ENCODE peak calls at places on chromosomes 16 and 17, in seven cellular contexts. Y, V, J, U, O, N and L are unnamed samples. For H3K4me1, the result is how much of the 10 kb centered on the place peaks cover.

GRCh38 chr16:16019488-16019887 is 70.1 kb downstream of the ABCC1 start:
- DNase-seq in J (peak), N (peak), V (no peak), U (no peak), O (no peak), Y (no peak), L (no peak)

GRCh38 chr16:65333298-65333697 is 211.4 kb upstream of the CDH11 start:
- DNase-seq in J (no peak), V (no peak), O (no peak), U (no peak), N (no peak), Y (no peak), L (peak)

GRCh38 chr16:273547-274421 is 2.0 kb downstream of the RGS11 start:
- DNase-seq in J (no peak), O (no peak), V (peak), U (peak), Y (no peak), N (no peak), L (no peak)

GRCh38 chr16:22859925-22860324 is 46.0 kb downstream of the HS3ST2 start:
- DNase-seq in U (no peak), J (no peak), Y (no peak), V (no peak), N (no peak), O (no peak), L (no peak)

GRCh38 chr16:86911311-86911999 is 333.1 kb downstream of the FOXL1 start:
- DNase-seq in N (no peak), Y (no peak), U (no peak), O (peak), V (no peak), J (no peak), L (no peak)

GRCh38 chr17:28523876-28524275 is 17.7 kb downstream of the FOXN1 start:
- DNase-seq in V (no peak), N (no peak), U (no peak), O (no peak), J (no peak), Y (peak), L (no peak)

GRCh38 chr16:77993586-77993985 is 28.8 kb upstream of the CLEC3A start:
- DNase-seq in O (no peak), V (no peak), N (no peak), U (no peak), J (no peak), Y (no peak), L (no peak)

GRCh38 chr16:83015871-83016270 is 389.1 kb downstream of the CDH13 start:
- DNase-seq in O (no peak), V (no peak), N (no peak), U (no peak), Y (no peak), J (no peak), L (no peak)

GRCh38 chr17:81601525-81602120 is 35.3 kb downstream of the NPLOC4 start:
- DNase-seq in N (peak), O (no peak), U (peak), J (peak), V (peak), Y (peak), L (peak)

GRCh38 chr16:69428652-69429051 is 4.2 kb downstream of the CYB5B start:
- DNase-seq in N (no peak), U (no peak), V (no peak), Y (no peak), O (no peak), J (no peak), L (no peak)

GRCh38 chr16:57998484-57998883 is 2.0 kb downstream of the ZNF319 start:
- DNase-seq in V (no peak), J (no peak), O (peak), U (peak), Y (no peak), N (no peak), L (no peak)

GRCh38 chr17:8126306-8127066 is 2.6 kb upstream of the HES7 start:
- DNase-seq in V (peak), N (peak), J (peak), Y (peak), U (no peak), O (no peak), L (peak)

GRCh38 chr17:61009619-61010018 is 332.0 kb downstream of the BCAS3 start:
- DNase-seq in U (no peak), V (no peak), O (no peak), J (no peak), Y (peak), N (no peak), L (peak)

GRCh38 chr17:65182233-65182632 is 45.1 kb downstream of the RGS9 start:
- DNase-seq in V (no peak), N (no peak), O (no peak), J (no peak), Y (no peak), U (no peak), L (no peak)

GRCh38 chr17:74125160-74125559 is 78.3 kb upstream of the RPL38 start:
- DNase-seq in V (no peak), Y (no peak), U (no peak), O (no peak), N (no peak), J (no peak), L (no peak)

GRCh38 chr16:1613240-1613639 is 1.1 kb downstream of the CRAMP1 start:
- DNase-seq in O (no peak), V (no peak), Y (no peak), J (peak), N (peak), U (no peak), L (peak)

GRCh38 chr17:56482229-56482628 is 111.3 kb upstream of the NOG start:
- DNase-seq in J (no peak), N (no peak), U (no peak), V (no peak), O (no peak), Y (no peak), L (no peak)

GRCh38 chr17:16952401-16952800 is 19.5 kb downstream of the TNFRSF13B start:
- DNase-seq in N (peak), O (peak), V (no peak), Y (no peak), J (peak), U (no peak), L (no peak)
- TF ChIP-seq POLR2A in N (no peak), O (no peak), V (no peak), Y (no peak), J (no peak), U (no peak), L (no peak)

GRCh38 chr17:79009397-79010303 is at the start of gene CANT1:
- DNase-seq in J (peak), N (peak), O (peak), U (peak), Y (peak), V (peak), L (peak)
- H3K4me1 ChIP-seq in J (under half), N (under half), O (half or more), U (under half), Y (under half), V (under half), L (half or more)

GRCh38 chr17:352421-353212 is at the start of gene RPH3AL:
- DNase-seq in N (peak), V (peak), O (no peak), U (peak), Y (peak), J (no peak), L (peak)
- TF ChIP-seq POLR2A in N (peak), V (peak), O (no peak), U (no peak), Y (no peak), J (no peak), L (no peak)

DNA sequence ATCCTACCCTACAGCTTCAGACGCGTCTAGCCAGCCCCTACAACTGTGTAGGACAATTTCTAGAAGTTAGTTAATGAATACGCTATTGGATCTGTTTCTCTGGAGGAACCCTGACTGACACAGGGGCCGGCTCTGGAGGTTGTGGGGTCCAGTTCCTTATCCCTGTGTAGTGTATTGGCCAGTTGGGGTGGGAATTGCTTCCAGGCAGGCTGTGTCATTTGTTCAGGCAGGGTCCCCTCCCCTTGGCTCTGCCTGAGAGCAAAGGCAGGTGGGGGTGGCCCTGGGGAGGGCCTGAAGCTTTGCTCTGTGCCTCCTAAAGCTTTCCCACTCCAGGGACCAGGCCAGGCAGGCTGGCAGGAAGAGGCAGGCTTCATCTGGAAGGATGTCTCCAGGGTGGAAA is 11.7 kb upstream of the CETP start:
- DNase-seq in O (peak), J (no peak), V (peak), U (no peak), N (no peak), Y (no peak), L (no peak)
- H3K4me1 ChIP-seq in O (under half), J (under half), V (under half), U (under half), N (under half), Y (under half), L (under half)

GRCh38 chr16:13005836-13006235 is 104.4 kb downstream of the SHISA9 start:
- DNase-seq in J (no peak), U (no peak), Y (no peak), O (no peak), N (no peak), V (no peak), L (no peak)
- TF ChIP-seq POLR2A in J (no peak), U (no peak), Y (no peak), O (no peak), N (no peak), V (no peak), L (no peak)

GRCh38 chr16:88694221-88695087 is 8.1 kb upstream of the SNAI3 start:
- DNase-seq in O (peak), N (no peak), V (no peak), J (no peak), U (no peak), Y (no peak), L (no peak)
- H3K4me1 ChIP-seq in O (half or more), N (under half), V (under half), J (under half), U (under half), Y (under half), L (under half)

DNA sequence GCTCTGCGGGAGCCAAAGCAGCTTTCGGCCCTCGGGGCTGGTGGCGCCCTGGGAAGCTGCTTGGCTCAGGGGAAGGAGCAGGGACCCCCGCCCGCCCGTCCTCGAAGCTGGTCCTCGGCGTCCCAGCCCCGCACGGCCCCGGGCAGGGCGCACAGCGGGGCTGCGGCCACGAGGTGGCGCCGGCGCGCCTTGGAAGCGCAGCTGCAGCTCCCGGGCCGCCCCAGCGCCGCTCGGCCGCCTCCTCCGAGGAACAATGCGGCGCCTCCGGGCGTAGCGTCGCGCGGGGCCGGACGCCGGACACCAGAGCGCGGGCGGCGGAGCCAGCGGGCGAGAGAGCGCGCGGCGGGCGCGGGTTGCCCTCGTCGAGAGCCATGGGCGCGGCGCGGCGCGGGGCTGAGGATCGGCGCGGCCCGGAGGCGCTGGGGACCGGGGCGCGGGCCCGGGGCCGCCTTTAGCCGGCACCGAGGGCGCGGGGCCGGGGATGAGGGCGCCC is at the start of gene MGAT5B:
- DNase-seq in O (peak), Y (peak), V (peak), J (peak), N (peak), U (peak), L (peak)
- TF ChIP-seq POLR2A in O (no peak), Y (no peak), V (no peak), J (no peak), N (no peak), U (no peak), L (no peak)